ENCODE peak calls at places on chromosomes 6 and 20, in eight cellular contexts. E, U, O, C, P, D, X and S are unnamed samples.

GRCh38 chr6:1670711-1671462 is 61.2 kb downstream of the FOXC1 start:
- DNase-seq in E (no peak), U (peak; percentile 40), O (no peak), C (no peak), P (no peak), D (no peak), X (no peak), S (peak; percentile 27)

GRCh38 chr6:127641905-127642304 is 64.9 kb downstream of the C6orf58 start:
- DNase-seq in E (no peak), U (peak; percentile 49), O (peak; percentile 39), C (no peak), P (no peak), D (peak; percentile 24), X (no peak), S (no peak)

GRCh38 chr6:33744001-33744848 is 2.5 kb downstream of the IP6K3 start:
- DNase-seq in E (peak; percentile 85), U (peak; percentile 79), O (peak; percentile 59), C (peak; percentile 75), P (peak; percentile 87), D (peak; percentile 42), X (peak; percentile 47), S (peak; percentile 99)

GRCh38 chr6:54010340-54011276 is 100.6 kb upstream of the MLIP start:
- DNase-seq in E (no peak), U (peak; percentile 33), O (no peak), C (no peak), P (peak; percentile 48), D (no peak), X (no peak), S (no peak)

GRCh38 chr6:147135211-147135672 is 69.0 kb upstream of the STXBP5 start:
- DNase-seq in E (no peak), U (no peak), O (peak; percentile 66), C (no peak), P (no peak), D (no peak), X (no peak), S (peak; percentile 80)

GRCh38 chr20:43658068-43658722 is 8.7 kb upstream of the MYBL2 start:
- DNase-seq in E (no peak), U (no peak), O (peak; percentile 37), C (no peak), P (no peak), D (no peak), X (no peak), S (no peak)

GRCh38 chr20:45933231-45934045 is 1.0 kb upstream of the PCIF1 start:
- DNase-seq in E (peak; percentile 79), U (peak; percentile 79), O (peak; percentile 86), C (peak; percentile 64), P (peak; percentile 88), D (peak; percentile 66), X (peak; percentile 53), S (no peak)

GRCh38 chr6:4554645-4555044 is 221.6 kb upstream of the CDYL start:
- DNase-seq in E (no peak), U (no peak), O (no peak), C (no peak), P (no peak), D (no peak), X (no peak), S (no peak)

GRCh38 chr6:113669641-113670040 is 187.5 kb upstream of the MARCKS start:
- DNase-seq in E (no peak), U (no peak), O (no peak), C (no peak), P (no peak), D (no peak), X (no peak), S (no peak)

GRCh38 chr20:10271470-10272219 is 53.0 kb downstream of the SNAP25 start:
- DNase-seq in E (no peak), U (no peak), O (no peak), C (no peak), P (peak; percentile 68), D (no peak), X (no peak), S (no peak)

GRCh38 chr6:33927551-33927950 is 123.7 kb upstream of the MLN start:
- DNase-seq in E (no peak), U (no peak), O (no peak), C (no peak), P (no peak), D (no peak), X (no peak), S (peak; percentile 49)

GRCh38 chr6:168796106-168796505 is 355.1 kb downstream of the SMOC2 start:
- DNase-seq in E (no peak), U (no peak), O (no peak), C (no peak), P (no peak), D (no peak), X (no peak), S (no peak)

GRCh38 chr6:22717906-22718305 is 148.5 kb downstream of the HDGFL1 start:
- DNase-seq in E (peak; percentile 39), U (no peak), O (no peak), C (peak; percentile 46), P (no peak), D (no peak), X (no peak), S (no peak)

GRCh38 chr6:130997061-130997753 is 65.8 kb downstream of the EPB41L2 start:
- DNase-seq in E (no peak), U (peak; percentile 36), O (no peak), C (no peak), P (no peak), D (no peak), X (no peak), S (no peak)

GRCh38 chr20:58308680-58309527 is 611 bp upstream of the RAB22A start:
- DNase-seq in E (peak; percentile 48), U (peak; percentile 68), O (peak; percentile 53), C (no peak), P (peak; percentile 87), D (no peak), X (peak; percentile 67), S (no peak)

GRCh38 chr6:12873706-12874105 is 157.1 kb downstream of the PHACTR1 start:
- DNase-seq in E (no peak), U (no peak), O (no peak), C (no peak), P (no peak), D (no peak), X (no peak), S (no peak)

GRCh38 chr6:121884621-121885020 is 449.2 kb downstream of the GJA1 start:
- DNase-seq in E (no peak), U (no peak), O (no peak), C (no peak), P (no peak), D (no peak), X (no peak), S (no peak)

GRCh38 chr6:165060636-165061190 is 248.7 kb downstream of the C6orf118 start:
- DNase-seq in E (no peak), U (no peak), O (no peak), C (no peak), P (no peak), D (no peak), X (no peak), S (no peak)

GRCh38 chr20:62361799-62362589 is 5.1 kb downstream of the LAMA5 start:
- DNase-seq in E (no peak), U (peak; percentile 43), O (peak; percentile 88), C (no peak), P (peak; percentile 77), D (peak; percentile 62), X (no peak), S (no peak)

GRCh38 chr20:62362590-62362940 is 4.5 kb downstream of the LAMA5 start:
- DNase-seq in E (peak; percentile 7), U (no peak), O (no peak), C (no peak), P (no peak), D (no peak), X (no peak), S (no peak)

GRCh38 chr20:62362991-62363919 is 3.9 kb downstream of the LAMA5 start:
- DNase-seq in E (peak; percentile 27), U (no peak), O (peak; percentile 80), C (no peak), P (peak; percentile 54), D (no peak), X (no peak), S (no peak)

GRCh38 chr20:62359491-62360121 is 7.5 kb downstream of the LAMA5 start:
- DNase-seq in E (no peak), U (no peak), O (peak; percentile 95), C (no peak), P (peak; percentile 80), D (peak; percentile 73), X (no peak), S (no peak)

DNA sequence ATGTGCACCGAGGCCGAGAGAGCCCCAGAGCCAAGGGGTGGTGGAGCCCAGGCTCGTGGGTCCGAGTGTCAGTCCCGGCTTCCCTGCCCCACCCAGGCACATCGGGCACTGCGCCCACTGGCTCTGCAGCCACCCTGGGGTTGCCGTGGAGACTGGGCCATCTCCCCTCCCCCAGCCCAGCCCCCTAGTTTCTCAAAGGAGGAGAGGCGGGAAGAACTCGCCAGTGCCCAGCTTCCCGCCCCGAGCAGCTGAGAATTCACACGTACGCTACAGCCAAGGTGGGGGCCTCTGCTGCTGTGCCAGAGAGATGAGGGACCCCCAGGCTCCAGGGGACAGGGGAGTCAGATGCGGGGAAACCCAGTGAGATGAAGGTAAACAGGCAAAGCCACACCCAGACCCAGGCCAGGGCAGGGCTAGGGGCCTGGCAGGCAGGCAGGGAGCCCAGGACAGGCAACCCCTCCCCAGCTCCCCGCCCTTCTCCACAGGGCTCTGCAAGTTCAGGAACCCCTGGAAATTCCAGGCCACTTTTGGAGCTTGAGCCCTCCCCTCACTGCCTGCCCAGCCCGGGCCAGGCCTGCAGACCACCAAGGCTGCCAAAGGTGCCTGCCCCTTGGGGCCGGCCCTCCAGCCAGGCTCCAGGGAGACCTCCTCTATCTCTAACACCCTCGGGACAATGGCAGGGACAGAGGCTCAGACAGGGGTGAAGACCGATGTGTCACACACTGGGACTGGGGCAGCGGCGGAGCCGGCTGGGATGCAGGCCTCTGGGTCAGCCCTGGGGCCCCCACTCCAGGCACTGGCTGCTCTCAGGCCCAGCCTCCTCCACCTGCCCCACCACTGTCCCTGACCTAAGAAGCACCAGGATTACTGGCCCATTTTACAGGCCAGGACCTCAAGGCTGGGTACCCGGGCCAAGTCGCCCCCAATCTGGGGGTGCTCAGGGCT is 6.0 kb downstream of the LAMA5 start:
- DNase-seq in E (no peak), U (no peak), O (peak; percentile 90), C (no peak), P (peak; percentile 79), D (no peak), X (no peak), S (no peak)
- H3K27ac ChIP-seq in E (peak overlapping the region; percentile 89), U (peak overlapping the region; percentile 75), O (peak overlapping the region; percentile 99), C (peak overlapping the region; percentile 89), P (peak overlapping the region; percentile 23), D (peak overlapping the region; percentile 98), X (no peak overlapping the region), S (peak overlapping the region; percentile 41)

GRCh38 chr20:38146628-38147027 is 18.4 kb downstream of the TGM2 start:
- DNase-seq in E (no peak), U (no peak), O (no peak), C (no peak), P (peak; percentile 40), D (no peak), X (no peak), S (no peak)
- H3K27ac ChIP-seq in E (no peak overlapping the region), U (no peak overlapping the region), O (peak overlapping the region; percentile 95), C (no peak overlapping the region), P (no peak overlapping the region), D (no peak overlapping the region), X (no peak overlapping the region), S (no peak overlapping the region)

GRCh38 chr6:156061465-156061864 is 605.8 kb upstream of the NOX3 start:
- DNase-seq in E (no peak), U (no peak), O (no peak), C (no peak), P (no peak), D (no peak), X (no peak), S (no peak)
- H3K27ac ChIP-seq in E (no peak overlapping the region), U (no peak overlapping the region), O (no peak overlapping the region), C (no peak overlapping the region), P (no peak overlapping the region), D (no peak overlapping the region), X (no peak overlapping the region), S (no peak overlapping the region)

GRCh38 chr6:145454006-145454405 is 281.3 kb downstream of the EPM2A start:
- DNase-seq in E (no peak), U (no peak), O (no peak), C (no peak), P (no peak), D (no peak), X (no peak), S (no peak)
- H3K27ac ChIP-seq in E (no peak overlapping the region), U (no peak overlapping the region), O (no peak overlapping the region), C (no peak overlapping the region), P (no peak overlapping the region), D (no peak overlapping the region), X (no peak overlapping the region), S (no peak overlapping the region)